ENCODE peak calls at places on chromosomes 7 and 10, in seven cellular contexts. A is GM12891, M is K562, X is GM12892, U is SK-N-SH, S is GM12878, B is H1. H is an unnamed sample.
A peak's percentile ranks its signal among the peaks of the same experiment; 100 is the strongest.

GRCh38 chr10:13751191-13751764 is 164.5 kb downstream of the PRPF18 start:
- DNase-seq in M (no peak), X (no peak), A (no peak), B (no peak), S (peak; percentile 60), U (no peak), H (no peak)

GRCh38 chr10:122461367-122461728 is at the start of gene HTRA1:
- DNase-seq in B (no peak), S (no peak), U (peak; percentile 84), X (no peak), M (no peak), A (no peak), H (no peak)

GRCh38 chr7:107996072-107996824 is 6.7 kb downstream of the LAMB1 start:
- DNase-seq in A (no peak), X (no peak), S (no peak), M (no peak), U (peak; percentile 25), B (no peak), H (no peak)

GRCh38 chr7:151745090-151745638 is 131.8 kb downstream of the PRKAG2 start:
- DNase-seq in B (no peak), S (no peak), U (no peak), A (no peak), M (peak; percentile 52), X (no peak), H (peak; percentile 95)

GRCh38 chr10:74642901-74643585 is 183.4 kb upstream of the KAT6B start:
- DNase-seq in U (no peak), X (no peak), M (no peak), A (no peak), S (no peak), B (no peak), H (no peak)

GRCh38 chr7:66355762-66356161 is 150.6 kb downstream of the TPST1 start:
- DNase-seq in S (no peak), B (no peak), M (no peak), U (no peak), A (no peak), X (no peak), H (no peak)

GRCh38 chr10:102341038-102341688 is 54.3 kb upstream of the NFKB2 start:
- DNase-seq in B (no peak), U (no peak), A (no peak), M (no peak), X (no peak), S (no peak), H (no peak)

GRCh38 chr10:110360857-110361474 is 56.2 kb upstream of the SMNDC1 start:
- DNase-seq in X (no peak), S (no peak), B (no peak), M (no peak), A (no peak), U (no peak), H (no peak)

GRCh38 chr10:63671317-63671937 is 150.2 kb downstream of the REEP3 start:
- DNase-seq in X (no peak), U (peak; percentile 39), B (no peak), A (no peak), M (no peak), S (no peak), H (no peak)

GRCh38 chr10:35448687-35449662 is 112.7 kb downstream of the CCNY start:
- DNase-seq in S (no peak), M (peak; percentile 47), B (no peak), A (no peak), U (no peak), X (no peak), H (peak; percentile 81)
- TF ChIP-seq TAF1 in S (no peak), M (no peak), B (no peak), A (no peak), U (no peak), X (no peak), H (no peak)

GRCh38 chr7:110759069-110759468 is 331.9 kb upstream of the LRRN3 start:
- DNase-seq in A (no peak), U (no peak), B (no peak), S (no peak), X (no peak), M (peak; percentile 11), H (no peak)
- TF ChIP-seq POLR2AphosphoS5 in A (no peak), U (no peak), B (no peak), S (no peak), X (no peak), M (no peak), H (no peak)

DNA sequence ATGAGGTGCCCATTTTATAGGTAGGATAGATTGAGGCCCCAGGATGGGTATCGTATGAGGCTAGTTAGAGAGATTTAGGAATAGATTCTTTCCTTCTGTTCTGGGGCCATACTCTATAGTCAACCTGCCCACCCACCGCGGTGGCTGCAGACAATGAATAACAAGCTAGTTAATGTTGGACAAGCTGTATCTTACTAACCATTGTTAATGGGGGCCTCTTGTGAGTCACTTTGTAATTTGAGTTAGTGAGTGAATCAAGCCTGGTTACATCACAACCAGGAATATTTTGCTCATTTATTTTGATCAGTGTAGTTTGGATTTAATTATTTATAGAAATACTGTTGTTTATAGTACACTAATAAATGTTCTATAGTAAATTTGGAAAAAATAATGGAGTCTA is 7.3 kb downstream of the SORCS3 start:
- DNase-seq in B (no peak), X (no peak), U (no peak), A (no peak), M (no peak), S (no peak), H (no peak)
- TF ChIP-seq TAF1 in B (no peak), X (no peak), U (no peak), A (no peak), M (no peak), S (no peak), H (no peak)

DNA sequence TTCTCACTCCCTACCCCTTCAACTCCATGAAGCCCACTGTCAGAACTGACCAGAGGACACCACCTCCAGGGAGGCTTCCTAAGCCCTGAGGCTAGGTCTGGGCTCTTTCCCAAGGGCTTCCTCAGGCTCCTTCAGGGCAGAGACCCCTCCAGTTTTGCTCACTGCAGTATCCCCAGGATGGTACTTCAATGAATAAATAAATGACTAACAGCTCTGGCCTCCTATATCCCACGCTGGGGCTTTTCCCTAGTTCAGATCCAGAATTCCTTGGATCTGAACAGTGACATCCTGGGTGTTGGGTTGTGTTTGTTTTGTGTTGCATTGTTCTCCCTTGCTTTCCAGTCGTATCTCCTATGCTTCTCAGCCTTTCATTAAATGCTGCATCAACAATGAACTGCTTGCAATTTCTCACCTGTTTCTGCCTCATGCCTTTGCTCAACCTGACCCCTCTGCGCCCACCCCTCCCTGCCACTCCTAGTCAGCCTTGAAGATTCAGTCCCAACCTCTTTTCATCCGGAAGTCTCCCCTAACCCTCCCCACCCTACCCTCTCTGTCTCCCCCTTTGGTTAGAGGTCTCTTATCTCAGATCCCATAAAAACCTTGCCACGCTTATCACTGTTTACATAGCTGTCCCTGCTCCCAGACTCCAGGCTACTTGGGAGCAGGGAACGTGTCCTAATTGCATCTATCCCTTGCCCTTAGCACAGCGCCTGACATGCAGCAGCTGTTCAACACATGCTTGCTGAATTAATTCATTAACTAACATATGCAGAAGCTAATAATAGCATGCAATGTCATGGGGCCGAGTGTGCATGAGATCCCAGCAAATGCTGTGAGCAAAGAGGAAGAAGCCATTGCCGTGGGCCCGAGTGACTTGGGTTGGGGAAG is 41.7 kb downstream of the PPP1R3C start:
- DNase-seq in A (no peak), M (peak; percentile 50), S (no peak), B (no peak), U (peak; percentile 73), X (no peak), H (no peak)
- TF ChIP-seq POLR2AphosphoS5 in A (no peak), M (peak; percentile 41), S (no peak), B (no peak), U (peak; percentile 63), X (no peak), H (no peak)

DNA sequence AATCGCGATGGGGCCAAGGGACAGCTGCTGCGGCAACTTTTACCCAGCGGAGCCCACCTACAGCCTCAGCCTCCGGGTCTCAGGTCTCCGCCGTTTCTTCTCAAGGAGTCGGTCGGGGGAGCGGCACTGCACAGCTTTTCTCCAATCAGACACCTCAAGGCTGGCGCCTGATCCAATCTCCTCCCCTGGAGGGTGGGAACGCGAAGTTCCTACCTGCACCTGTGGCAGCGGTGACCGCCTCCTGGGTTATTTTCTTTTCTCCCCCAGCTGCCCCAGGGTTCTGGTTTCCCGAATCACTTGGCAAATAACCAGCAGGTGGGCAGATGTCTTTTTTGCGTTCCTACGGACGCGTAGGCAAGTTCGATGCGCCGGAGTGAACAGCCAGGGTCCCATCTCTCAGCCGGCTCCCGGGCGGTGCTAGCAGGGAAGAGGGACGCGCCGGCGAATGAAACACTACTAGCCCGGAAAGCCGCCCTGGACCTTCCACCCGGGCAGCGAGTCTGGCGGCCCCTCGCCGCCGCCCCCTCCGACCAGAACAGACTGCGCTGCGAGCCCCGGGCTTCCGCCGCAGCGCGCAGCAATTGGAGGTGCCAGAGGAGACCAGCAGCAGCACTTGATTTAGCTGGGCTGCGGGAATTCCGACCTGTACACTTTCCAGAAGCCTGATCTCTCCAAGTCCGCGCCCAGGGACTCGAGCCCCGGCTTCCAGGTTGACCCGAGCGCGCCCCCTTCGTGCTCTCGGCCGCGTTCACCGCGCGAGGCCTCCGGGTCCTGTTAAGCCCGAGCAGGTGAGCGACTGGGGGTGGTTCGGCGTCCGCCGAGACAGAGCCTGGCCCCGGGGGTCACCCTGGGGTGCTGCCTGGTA is at the start of gene PRR15:
- DNase-seq in S (no peak), X (no peak), A (peak; percentile 22), M (no peak), B (peak; percentile 71), U (peak; percentile 80), H (peak; percentile 64)
- TF ChIP-seq TAF1 in S (no peak), X (no peak), A (no peak), M (no peak), B (no peak), U (no peak), H (peak; percentile 72)

GRCh38 chr10:30862486-30862885 is 169.2 kb downstream of the ZNF438 start:
- DNase-seq in U (no peak), M (no peak), X (no peak), S (no peak), B (no peak), A (no peak), H (no peak)
- TF ChIP-seq POLR2AphosphoS5 in U (no peak), M (no peak), X (no peak), S (no peak), B (no peak), A (no peak), H (no peak)

GRCh38 chr7:98553666-98554065 is 63.4 kb upstream of the NPTX2 start:
- DNase-seq in A (no peak), U (no peak), B (no peak), M (no peak), S (no peak), X (no peak), H (no peak)
- TF ChIP-seq TAF1 in A (no peak), U (no peak), B (no peak), M (no peak), S (no peak), X (no peak), H (no peak)

GRCh38 chr10:97731346-97732051 is 5.4 kb upstream of the ZFYVE27 start:
- DNase-seq in A (no peak), S (no peak), X (no peak), U (peak; percentile 70), B (no peak), M (peak; percentile 47), H (peak; percentile 66)
- TF ChIP-seq POLR2AphosphoS5 in A (no peak), S (no peak), X (no peak), U (no peak), B (no peak), M (no peak), H (no peak)